ENCODE peak calls at places on chromosomes 3 and 15, in ten cellular contexts. F, W, B, I, O, L, P, H, D and K are unnamed samples.

GRCh38 chr3:30664884-30665283 is 58.5 kb downstream of the TGFBR2 start:
- DNase-seq in F (no peak), W (no peak), B (no peak), I (no peak), O (no peak), L (no peak), P (no peak), H (no peak), D (no peak), K (no peak)

GRCh38 chr3:193086688-193087087 is 154.3 kb upstream of the PLAAT1 start:
- DNase-seq in F (no peak), W (no peak), B (no peak), I (no peak), O (no peak), L (no peak), P (no peak), H (no peak), D (no peak), K (no peak)

GRCh38 chr15:41501191-41501917 is 7.7 kb downstream of the ITPKA start:
- DNase-seq in F (no peak), W (peak; percentile 56), B (no peak), I (no peak), O (no peak), L (no peak), P (no peak), H (peak; percentile 83), D (no peak), K (no peak)

GRCh38 chr15:84570164-84570692 is 30.6 kb upstream of the ZSCAN2 start:
- DNase-seq in F (no peak), W (peak; percentile 77), B (no peak), I (peak; percentile 61), O (peak; percentile 44), L (peak; percentile 83), P (no peak), H (peak; percentile 91), D (peak; percentile 53), K (peak; percentile 63)

GRCh38 chr3:38590521-38590920 is 59.0 kb downstream of the SCN5A start:
- DNase-seq in F (no peak), W (no peak), B (no peak), I (no peak), O (no peak), L (peak; percentile 13), P (no peak), H (no peak), D (no peak), K (no peak)

GRCh38 chr3:45774581-45775505 is 21.5 kb downstream of the SLC6A20 start:
- DNase-seq in F (no peak), W (no peak), B (no peak), I (peak; percentile 20), O (no peak), L (peak; percentile 38), P (no peak), H (no peak), D (no peak), K (no peak)

GRCh38 chr15:70140543-70141375 is 43.0 kb upstream of the TLE3 start:
- DNase-seq in F (no peak), W (no peak), B (no peak), I (peak; percentile 39), O (no peak), L (peak; percentile 63), P (no peak), H (no peak), D (no peak), K (peak; percentile 49)

GRCh38 chr3:190070623-190071347 is 49.9 kb downstream of the P3H2 start:
- DNase-seq in F (no peak), W (no peak), B (no peak), I (no peak), O (no peak), L (no peak), P (no peak), H (no peak), D (no peak), K (no peak)

GRCh38 chr3:13301295-13301987 is 118.7 kb downstream of the NUP210 start:
- DNase-seq in F (no peak), W (no peak), B (peak; percentile 28), I (no peak), O (peak; percentile 64), L (no peak), P (no peak), H (peak; percentile 54), D (no peak), K (peak; percentile 30)

GRCh38 chr3:142680710-142681109 is 43.1 kb upstream of the TRPC1 start:
- DNase-seq in F (no peak), W (no peak), B (no peak), I (no peak), O (peak; percentile 8), L (no peak), P (no peak), H (no peak), D (no peak), K (no peak)

GRCh38 chr15:40637221-40637745 is 43.2 kb downstream of the KNL1 start:
- DNase-seq in F (no peak), W (no peak), B (no peak), I (no peak), O (no peak), L (no peak), P (no peak), H (no peak), D (no peak), K (no peak)

GRCh38 chr3:150240891-150241290 is 167.2 kb upstream of the TSC22D2 start:
- DNase-seq in F (no peak), W (no peak), B (no peak), I (no peak), O (no peak), L (no peak), P (no peak), H (no peak), D (no peak), K (no peak)

GRCh38 chr3:150239764-150240163 is 168.3 kb upstream of the TSC22D2 start:
- DNase-seq in F (no peak), W (no peak), B (no peak), I (no peak), O (no peak), L (no peak), P (no peak), H (no peak), D (no peak), K (no peak)

GRCh38 chr3:150237490-150237889 is 170.6 kb upstream of the TSC22D2 start:
- DNase-seq in F (no peak), W (no peak), B (no peak), I (no peak), O (no peak), L (no peak), P (no peak), H (no peak), D (peak; percentile 61), K (no peak)

GRCh38 chr3:150238043-150238802 is 169.9 kb upstream of the TSC22D2 start:
- DNase-seq in F (no peak), W (no peak), B (no peak), I (no peak), O (no peak), L (no peak), P (no peak), H (no peak), D (no peak), K (peak; percentile 24)

DNA sequence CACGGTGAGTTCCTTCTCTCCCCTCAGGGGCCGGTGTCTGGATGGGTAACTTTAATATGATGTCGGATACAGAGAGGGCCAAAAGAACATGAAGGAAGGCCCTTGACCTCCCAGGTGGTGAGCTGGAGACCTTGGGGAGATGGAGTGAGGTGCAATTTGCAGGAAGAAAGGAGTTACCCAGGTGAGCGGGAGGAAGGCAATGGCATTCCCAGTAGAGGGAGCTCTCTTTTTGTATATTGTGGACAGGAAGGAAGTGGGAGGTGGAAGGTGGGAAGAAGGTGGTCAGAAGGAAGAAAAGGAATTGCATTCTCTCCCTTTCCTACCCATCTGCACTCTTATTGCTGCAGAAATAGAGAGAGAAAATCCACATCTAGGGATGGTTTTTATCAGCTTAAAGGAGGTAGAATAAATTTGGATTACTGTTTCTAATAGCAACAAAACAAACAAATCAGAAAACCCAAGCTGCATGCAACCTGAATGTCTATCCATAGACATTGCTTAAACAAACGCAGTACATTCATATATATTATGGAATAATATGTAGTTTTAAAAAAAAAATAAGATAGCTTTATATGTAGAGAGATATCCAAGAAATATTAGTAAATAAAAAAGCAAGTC is 169.0 kb upstream of the TSC22D2 start:
- DNase-seq in F (no peak), W (no peak), B (no peak), I (peak; percentile 36), O (peak; percentile 41), L (no peak), P (no peak), H (no peak), D (no peak), K (peak; percentile 39)
- H3K27ac ChIP-seq in F (peak overlapping the region; percentile 77), W (no peak overlapping the region), B (no peak overlapping the region), I (no peak overlapping the region), O (no peak overlapping the region), L (no peak overlapping the region), P (peak overlapping the region; percentile 67), H (no peak overlapping the region), D (no peak overlapping the region), K (peak overlapping the region; percentile 64)

DNA sequence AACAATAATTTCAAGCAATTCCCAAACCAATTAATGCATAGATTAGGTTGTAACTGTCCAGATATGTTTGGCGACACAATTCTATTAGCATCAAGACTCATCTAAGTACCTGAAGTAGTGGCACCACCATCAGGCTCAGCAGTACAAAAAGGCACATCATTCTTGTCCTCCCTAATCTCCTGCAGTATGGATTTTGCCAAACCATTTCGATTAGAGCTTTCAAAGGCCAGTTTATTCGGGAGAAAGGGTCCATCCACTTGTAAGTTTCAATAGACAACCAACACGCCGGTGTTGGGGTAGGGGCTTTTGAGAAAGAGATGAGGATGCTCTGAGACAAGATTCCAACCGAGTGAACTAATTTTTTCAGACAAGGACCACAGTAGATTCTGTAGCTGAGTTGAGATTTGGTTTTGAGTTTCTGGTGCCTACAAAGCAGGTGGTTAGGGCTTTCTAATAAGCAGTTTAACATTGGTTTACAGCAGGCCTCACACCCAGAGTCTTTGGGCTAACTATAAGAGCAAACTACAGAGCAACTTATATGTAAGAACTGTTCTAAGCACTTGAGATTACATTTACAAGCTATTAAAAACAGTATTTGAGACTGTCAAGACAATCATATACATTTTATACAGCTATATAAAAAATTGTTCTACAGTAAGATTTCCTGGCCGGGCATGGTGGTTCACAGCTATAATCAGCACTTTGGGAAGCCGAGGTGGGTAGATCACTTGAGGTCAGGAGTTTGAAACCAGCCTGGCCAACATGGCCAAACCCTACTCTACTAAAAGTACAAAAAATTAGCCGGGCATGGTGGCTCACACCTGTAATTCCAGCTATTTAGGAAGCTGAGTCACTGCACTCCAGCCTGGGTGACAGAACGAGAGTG is 4.5 kb downstream of the RPL22L1 start:
- DNase-seq in F (no peak), W (no peak), B (no peak), I (no peak), O (no peak), L (no peak), P (no peak), H (no peak), D (no peak), K (no peak)
- TF ChIP-seq POLR2A in F (no peak), W (no peak), B (no peak), I (no peak), O (no peak), L (no peak), P (no peak), H (no peak), D (no peak), K (peak; percentile 14)

GRCh38 chr15:52095597-52096262 is 16.8 kb downstream of the BCL2L10 start:
- DNase-seq in F (no peak), W (no peak), B (no peak), I (no peak), O (peak; percentile 28), L (no peak), P (no peak), H (no peak), D (no peak), K (no peak)
- H3K27ac ChIP-seq in F (peak overlapping the region; percentile 84), W (no peak overlapping the region), B (no peak overlapping the region), I (no peak overlapping the region), O (peak overlapping the region; percentile 83), L (no peak overlapping the region), P (peak overlapping the region; percentile 87), H (no peak overlapping the region), D (peak overlapping the region; percentile 87), K (no peak overlapping the region)

GRCh38 chr15:73069109-73069508 is 16.8 kb downstream of the NEO1 start:
- DNase-seq in F (no peak), W (no peak), B (no peak), I (no peak), O (no peak), L (no peak), P (no peak), H (no peak), D (no peak), K (peak; percentile 10)
- TF ChIP-seq POLR2A in F (no peak), W (no peak), B (no peak), I (no peak), O (no peak), L (no peak), P (no peak), H (no peak), D (no peak), K (no peak)